ENCODE peak calls at places on chromosomes 12 and 14, in six cellular contexts. Y, G, K, Q, H and E are unnamed samples.

GRCh38 chr12:132600048-132601032 is 10.0 kb downstream of the LRCOL1 start:
- DNase-seq in Y (peak), G (peak), K (peak), Q (peak), H (peak), E (peak)

GRCh38 chr12:122227341-122227740 is 1.5 kb upstream of the DIABLO start:
- DNase-seq in Y (no peak), G (no peak), K (no peak), Q (no peak), H (no peak), E (no peak)

GRCh38 chr12:66495709-66496108 is 183.2 kb downstream of the GRIP1 start:
- DNase-seq in Y (no peak), G (no peak), K (no peak), Q (no peak), H (no peak), E (no peak)

GRCh38 chr14:60222820-60223219 is 26.2 kb upstream of the PPM1A start:
- DNase-seq in Y (no peak), G (peak), K (no peak), Q (no peak), H (no peak), E (no peak)

GRCh38 chr12:60689137-60689536 is 1093.3 kb downstream of the SLC16A7 start:
- DNase-seq in Y (no peak), G (no peak), K (peak), Q (no peak), H (no peak), E (no peak)

GRCh38 chr14:34204774-34205173 is 253.9 kb upstream of the EGLN3 start:
- DNase-seq in Y (no peak), G (no peak), K (no peak), Q (no peak), H (no peak), E (no peak)

GRCh38 chr12:68557011-68557715 is 53.5 kb upstream of the RAP1B start:
- DNase-seq in Y (no peak), G (no peak), K (no peak), Q (no peak), H (peak), E (peak)

GRCh38 chr12:52667509-52667908 is 12.7 kb downstream of the KRT1 start:
- DNase-seq in Y (no peak), G (no peak), K (no peak), Q (no peak), H (no peak), E (no peak)

GRCh38 chr12:132501189-132501940 is 11.4 kb downstream of the FBRSL1 start:
- DNase-seq in Y (no peak), G (no peak), K (no peak), Q (no peak), H (no peak), E (no peak)

GRCh38 chr12:108133482-108133881 is 4.4 kb downstream of the WSCD2 start:
- DNase-seq in Y (no peak), G (no peak), K (no peak), Q (no peak), H (no peak), E (no peak)

GRCh38 chr14:61768240-61768639 is 6.0 kb downstream of the SNAPC1 start:
- DNase-seq in Y (no peak), G (no peak), K (no peak), Q (no peak), H (no peak), E (no peak)

GRCh38 chr12:26721800-26722199 is 111.2 kb downstream of the ITPR2 start:
- DNase-seq in Y (no peak), G (no peak), K (no peak), Q (no peak), H (peak), E (no peak)

GRCh38 chr14:88189040-88189839 is 133.8 kb downstream of the KCNK10 start:
- DNase-seq in Y (peak), G (peak), K (peak), Q (peak), H (peak), E (peak)

DNA sequence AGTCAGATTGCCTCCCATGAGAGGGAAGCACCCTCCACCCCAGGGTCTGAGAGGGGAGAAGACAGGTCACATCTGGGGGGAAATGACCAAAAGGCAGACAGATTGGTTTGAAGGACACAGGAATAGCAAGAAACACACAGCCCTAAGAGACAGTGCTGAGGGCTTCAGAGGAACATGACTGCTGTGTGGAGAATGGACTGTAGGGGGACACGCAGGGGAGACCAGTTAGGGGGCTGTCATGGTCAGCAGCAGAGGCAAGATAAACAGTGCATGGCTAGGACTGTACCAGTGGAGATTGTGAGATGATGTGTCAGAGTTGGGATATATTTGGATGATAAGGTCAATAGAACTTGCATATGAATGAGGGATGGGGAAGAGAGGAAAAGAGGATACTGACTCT is 19.7 kb downstream of the SMUG1 start:
- DNase-seq in Y (no peak), G (no peak), K (no peak), Q (no peak), H (no peak), E (no peak)
- TF ChIP-seq CTCF in Y (peak), G (no peak), K (peak), Q (no peak), H (no peak), E (no peak)

DNA sequence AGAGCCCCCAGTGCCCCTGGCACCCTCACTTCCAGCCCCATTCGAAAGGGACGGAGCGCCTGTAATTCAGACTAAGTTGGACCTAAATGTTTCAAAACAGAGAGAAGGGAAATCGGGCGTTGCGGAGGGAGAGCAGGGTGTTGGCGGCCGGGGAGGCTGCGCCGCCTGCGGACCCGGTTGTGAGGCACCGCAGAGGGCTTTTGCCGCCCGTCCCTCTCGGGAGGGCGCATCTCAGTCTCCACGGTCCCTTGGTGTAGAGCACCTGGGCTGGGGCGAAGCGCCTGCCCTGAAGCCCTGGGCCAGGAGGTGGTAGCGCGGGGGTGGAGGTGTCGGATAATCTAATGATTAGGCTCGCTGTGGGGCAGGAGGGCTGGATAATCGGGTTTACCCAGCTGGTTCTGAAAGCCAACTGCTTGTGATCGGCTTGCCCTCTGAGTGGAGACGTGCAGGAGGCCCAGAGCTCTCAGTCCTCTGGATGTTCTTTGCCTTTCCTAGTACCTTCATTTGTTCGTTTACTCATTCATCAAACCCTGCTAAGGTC is 884 bp downstream of the DAAM1 start:
- DNase-seq in Y (no peak), G (peak), K (peak), Q (no peak), H (no peak), E (no peak)
- TF ChIP-seq CTCF in Y (no peak), G (no peak), K (no peak), Q (no peak), H (peak), E (no peak)

GRCh38 chr14:75158843-75159614 is 17.4 kb downstream of the TMED10 start:
- DNase-seq in Y (no peak), G (no peak), K (peak), Q (no peak), H (no peak), E (no peak)

GRCh38 chr14:75164809-75165208 is 11.6 kb downstream of the TMED10 start:
- DNase-seq in Y (no peak), G (no peak), K (no peak), Q (no peak), H (no peak), E (no peak)

GRCh38 chr14:75163677-75164076 is 12.7 kb downstream of the TMED10 start:
- DNase-seq in Y (no peak), G (no peak), K (no peak), Q (no peak), H (no peak), E (no peak)

GRCh38 chr14:75165586-75166391 is 10.6 kb downstream of the TMED10 start:
- DNase-seq in Y (no peak), G (peak), K (no peak), Q (no peak), H (no peak), E (no peak)

GRCh38 chr14:75162631-75163030 is 13.8 kb downstream of the TMED10 start:
- DNase-seq in Y (no peak), G (no peak), K (no peak), Q (no peak), H (no peak), E (no peak)
- TF ChIP-seq CTCF in Y (no peak), G (no peak), K (no peak), Q (no peak), H (no peak), E (peak)

GRCh38 chr12:13986031-13986430 is 4.6 kb upstream of the GRIN2B start:
- DNase-seq in Y (no peak), G (no peak), K (no peak), Q (no peak), H (no peak), E (no peak)

GRCh38 chr12:13981296-13981962 is at the start of gene GRIN2B:
- DNase-seq in Y (peak), G (no peak), K (no peak), Q (no peak), H (no peak), E (no peak)

GRCh38 chr12:13976880-13977279 is 4.5 kb downstream of the GRIN2B start:
- DNase-seq in Y (no peak), G (no peak), K (no peak), Q (no peak), H (no peak), E (no peak)

GRCh38 chr12:13980548-13981295 is 680 bp downstream of the GRIN2B start:
- DNase-seq in Y (peak), G (no peak), K (no peak), Q (no peak), H (no peak), E (no peak)

GRCh38 chr12:13982010-13982409 is 608 bp upstream of the GRIN2B start:
- DNase-seq in Y (peak), G (no peak), K (peak), Q (no peak), H (no peak), E (no peak)
- TF ChIP-seq CTCF in Y (peak), G (no peak), K (peak), Q (peak), H (peak), E (peak)

DNA sequence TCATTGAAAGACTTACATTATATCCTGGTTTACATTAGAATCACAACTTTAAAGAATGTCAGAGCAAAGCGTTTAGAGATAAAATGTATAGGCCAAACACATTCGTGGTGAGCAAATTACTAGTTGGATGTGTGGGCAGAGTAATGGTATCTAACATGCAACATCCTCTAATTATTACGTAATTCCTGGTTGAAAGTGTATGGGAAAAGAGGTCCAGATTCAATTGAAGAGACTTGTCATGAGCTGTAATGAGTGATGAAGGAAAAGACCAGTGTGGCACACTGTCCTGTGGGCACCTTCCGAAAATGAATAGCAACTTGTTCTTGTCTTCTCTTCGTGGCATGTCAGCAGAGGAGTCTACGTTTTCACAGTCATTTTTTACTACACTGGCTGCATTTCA is 192.8 kb downstream of the LRIG3 start:
- DNase-seq in Y (no peak), G (no peak), K (no peak), Q (no peak), H (no peak), E (no peak)
- TF ChIP-seq CTCF in Y (no peak), G (no peak), K (no peak), Q (no peak), H (no peak), E (no peak)

DNA sequence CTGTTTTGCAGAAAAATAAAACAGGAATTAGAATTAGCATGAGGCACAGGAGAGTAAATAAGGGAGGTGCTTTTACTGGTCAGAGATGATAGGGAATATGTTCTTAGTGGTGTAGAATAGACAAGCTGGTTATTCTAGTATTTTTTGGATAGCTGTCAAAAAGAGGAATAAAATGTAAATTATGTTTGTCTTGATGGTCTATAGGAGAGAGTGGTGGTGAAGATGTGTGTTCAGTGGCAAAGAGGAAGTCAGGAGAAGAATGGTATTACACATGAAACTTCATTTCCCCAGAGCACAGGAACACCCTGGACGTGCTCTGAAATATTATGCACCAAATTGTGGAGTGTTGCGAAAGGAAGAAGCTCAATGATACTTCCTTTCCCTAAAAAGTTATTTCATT is 27.8 kb downstream of the MUCL1 start:
- DNase-seq in Y (no peak), G (no peak), K (no peak), Q (no peak), H (no peak), E (no peak)
- TF ChIP-seq CTCF in Y (no peak), G (no peak), K (no peak), Q (no peak), H (no peak), E (no peak)

GRCh38 chr14:89241934-89242670 is 174.9 kb downstream of the FOXN3 start:
- DNase-seq in Y (no peak), G (no peak), K (no peak), Q (no peak), H (peak), E (no peak)
- TF ChIP-seq CTCF in Y (no peak), G (no peak), K (no peak), Q (no peak), H (no peak), E (peak)

GRCh38 chr14:75427482-75428229 is at the start of gene JDP2:
- DNase-seq in Y (peak), G (peak), K (peak), Q (peak), H (peak), E (no peak)
- TF ChIP-seq CTCF in Y (no peak), G (peak), K (no peak), Q (no peak), H (peak), E (no peak)

GRCh38 chr14:24437020-24437735 is 5.4 kb downstream of the SDR39U1 start:
- DNase-seq in Y (no peak), G (no peak), K (no peak), Q (peak), H (peak), E (no peak)
- TF ChIP-seq CTCF in Y (no peak), G (no peak), K (no peak), Q (no peak), H (no peak), E (no peak)

GRCh38 chr12:11805043-11805442 is 155.6 kb downstream of the ETV6 start:
- DNase-seq in Y (no peak), G (no peak), K (no peak), Q (no peak), H (no peak), E (no peak)
- TF ChIP-seq CTCF in Y (peak), G (no peak), K (no peak), Q (no peak), H (peak), E (peak)